ENCODE peak calls at places on chromosomes 4 and X, in seven cellular contexts. One of them, this sample, is unnamed.

GRCh38 chr4:150261571-150261970 is 183.3 kb downstream of the DCLK2 start:
- DNase-seq in astrocyte of the hippocampus: peak
- DNase-seq in ureter: no peak
- DNase-seq in stomach: no peak
- DNase-seq in LHCN-M2: peak
- DNase-seq in WTC11: no peak
- DNase-seq in amygdala: no peak
- DNase-seq in this sample: no peak

GRCh38 chr4:150368667-150369066 is 213.3 kb upstream of the MAB21L2 start:
- DNase-seq in astrocyte of the hippocampus: peak
- DNase-seq in ureter: no peak
- DNase-seq in stomach: no peak
- DNase-seq in LHCN-M2: peak
- DNase-seq in WTC11: no peak
- DNase-seq in amygdala: no peak
- DNase-seq in this sample: no peak

GRCh38 chr4:165766976-165767375 is 106.1 kb upstream of the TLL1 start:
- DNase-seq in astrocyte of the hippocampus: no peak
- DNase-seq in ureter: no peak
- DNase-seq in stomach: no peak
- DNase-seq in LHCN-M2: no peak
- DNase-seq in WTC11: no peak
- DNase-seq in amygdala: no peak
- DNase-seq in this sample: no peak

GRCh38 chr4:8771666-8772065 is 100.0 kb downstream of the HMX1 start:
- DNase-seq in astrocyte of the hippocampus: no peak
- DNase-seq in ureter: no peak
- DNase-seq in stomach: no peak
- DNase-seq in LHCN-M2: no peak
- DNase-seq in WTC11: no peak
- DNase-seq in amygdala: no peak
- DNase-seq in this sample: no peak

GRCh38 chrX:123311486-123311885 is 127.4 kb downstream of the GRIA3 start:
- DNase-seq in astrocyte of the hippocampus: no peak
- DNase-seq in ureter: no peak
- DNase-seq in stomach: no peak
- DNase-seq in LHCN-M2: no peak
- DNase-seq in WTC11: no peak
- DNase-seq in amygdala: no peak
- DNase-seq in this sample: no peak

GRCh38 chrX:132114607-132115006 is 13.2 kb downstream of the FRMD7 start:
- DNase-seq in astrocyte of the hippocampus: no peak
- DNase-seq in ureter: no peak
- DNase-seq in stomach: no peak
- DNase-seq in LHCN-M2: no peak
- DNase-seq in WTC11: no peak
- DNase-seq in amygdala: no peak
- DNase-seq in this sample: no peak

GRCh38 chr4:107760281-107760947 is 40.4 kb upstream of the PAPSS1 start:
- DNase-seq in astrocyte of the hippocampus: no peak
- DNase-seq in ureter: no peak
- DNase-seq in stomach: peak
- DNase-seq in LHCN-M2: no peak
- DNase-seq in WTC11: no peak
- DNase-seq in amygdala: no peak
- DNase-seq in this sample: no peak

GRCh38 chr4:38160487-38161207 is 200.4 kb downstream of the PTTG2 start:
- DNase-seq in astrocyte of the hippocampus: peak
- DNase-seq in ureter: peak
- DNase-seq in stomach: no peak
- DNase-seq in LHCN-M2: peak
- DNase-seq in WTC11: no peak
- DNase-seq in amygdala: no peak
- DNase-seq in this sample: peak

GRCh38 chr4:151811403-151811802 is 50.6 kb upstream of the GATB start:
- DNase-seq in astrocyte of the hippocampus: no peak
- DNase-seq in ureter: no peak
- DNase-seq in stomach: no peak
- DNase-seq in LHCN-M2: no peak
- DNase-seq in WTC11: no peak
- DNase-seq in amygdala: no peak
- DNase-seq in this sample: no peak

GRCh38 chr4:88382621-88383020 is 4.0 kb downstream of the HERC6 start:
- DNase-seq in astrocyte of the hippocampus: peak
- DNase-seq in ureter: no peak
- DNase-seq in stomach: no peak
- DNase-seq in LHCN-M2: no peak
- DNase-seq in WTC11: no peak
- DNase-seq in amygdala: no peak
- DNase-seq in this sample: no peak